ENCODE peak calls at places on chromosomes 16 and 17, in ten cellular contexts. L, M, X, F, B, K, A, P, S and V are unnamed samples.

GRCh38 chr16:30470170-30470512 is 2.4 kb upstream of the ITGAL start:
- DNase-seq in P (no peak), K (peak; percentile 58), S (no peak), F (no peak), A (no peak), L (no peak), M (no peak), B (no peak), X (peak; percentile 27), V (no peak)

GRCh38 chr17:73772107-73772705 is 128.0 kb upstream of the SDK2 start:
- DNase-seq in M (no peak), S (no peak), K (no peak), F (no peak), L (no peak), B (no peak), P (no peak), A (no peak), X (no peak), V (no peak)

GRCh38 chr17:35094902-35095301 is 24.8 kb downstream of the RAD51D start:
- DNase-seq in F (no peak), L (peak; percentile 88), S (peak; percentile 61), P (no peak), B (peak; percentile 8), K (no peak), A (no peak), M (peak; percentile 80), X (no peak), V (no peak)

GRCh38 chr16:50444546-50444945 is 75.8 kb upstream of the BRD7 start:
- DNase-seq in B (no peak), L (no peak), X (no peak), A (no peak), K (no peak), S (no peak), P (no peak), F (no peak), M (no peak), V (no peak)

GRCh38 chr17:55540414-55541091 is 29.3 kb upstream of the SMIM36 start:
- DNase-seq in M (peak; percentile 13), F (no peak), A (no peak), S (no peak), L (peak; percentile 81), P (no peak), X (no peak), K (no peak), B (no peak), V (no peak)

GRCh38 chr16:87939562-87940423 is 3.5 kb upstream of the CA5A start:
- DNase-seq in P (no peak), K (no peak), M (no peak), S (no peak), X (no peak), L (no peak), A (no peak), B (no peak), F (no peak), V (no peak)

GRCh38 chr16:80610489-80611156 is 69.8 kb downstream of the DYNLRB2 start:
- DNase-seq in X (no peak), P (no peak), L (no peak), M (no peak), A (no peak), F (no peak), B (no peak), K (no peak), S (no peak), V (no peak)

GRCh38 chr16:46853713-46854443 is 22.9 kb upstream of the C16orf87 start:
- DNase-seq in F (peak; percentile 42), A (peak; percentile 89), B (peak; percentile 34), S (peak; percentile 57), K (peak; percentile 70), P (peak; percentile 74), X (peak; percentile 61), M (peak; percentile 65), L (peak; percentile 48), V (peak; percentile 87)

GRCh38 chr16:66908116-66908515 is 10.6 kb downstream of the CDH16 start:
- DNase-seq in K (no peak), X (no peak), L (no peak), M (no peak), P (no peak), B (no peak), S (no peak), F (no peak), A (no peak), V (no peak)

GRCh38 chr16:5309946-5310611 is 212.5 kb upstream of the EEF2KMT start:
- DNase-seq in X (no peak), A (no peak), K (no peak), B (no peak), L (no peak), S (no peak), F (no peak), M (no peak), P (no peak), V (no peak)

GRCh38 chr17:63498621-63499195 is 21.8 kb downstream of the ACE start:
- DNase-seq in B (no peak), M (peak; percentile 65), L (peak; percentile 71), X (no peak), P (no peak), A (no peak), S (no peak), K (no peak), F (no peak), V (no peak)

GRCh38 chr16:14302031-14302398 is 230.9 kb downstream of the MRTFB start:
- DNase-seq in A (peak; percentile 62), X (peak; percentile 20), B (peak; percentile 29), P (no peak), F (peak; percentile 45), M (peak; percentile 81), L (peak; percentile 68), S (no peak), K (no peak), V (peak; percentile 55)

GRCh38 chr16:83305092-83305491 is 502.7 kb upstream of the HSBP1 start:
- DNase-seq in P (no peak), K (no peak), B (peak; percentile 21), M (peak; percentile 92), A (no peak), S (no peak), F (no peak), X (no peak), L (peak; percentile 79), V (no peak)

GRCh38 chr16:88914750-88915368 is 48.4 kb upstream of the PABPN1L start:
- DNase-seq in F (no peak), A (no peak), S (no peak), K (no peak), B (no peak), P (no peak), L (peak; percentile 43), X (no peak), M (peak; percentile 76), V (no peak)

GRCh38 chr17:48427598-48427997 is 2.4 kb downstream of the SKAP1 start:
- DNase-seq in M (no peak), A (no peak), K (peak; percentile 81), L (no peak), S (no peak), F (no peak), B (no peak), P (peak; percentile 80), X (peak; percentile 72), V (no peak)

GRCh38 chr17:82876602-82877391 is 37.0 kb upstream of the ZNF750 start:
- DNase-seq in A (peak; percentile 97), F (no peak), X (no peak), B (no peak), P (no peak), K (no peak), M (peak; percentile 41), S (no peak), L (peak; percentile 70), V (peak; percentile 82)

GRCh38 chr16:4564661-4565267 is 8.6 kb downstream of the C16orf96 start:
- DNase-seq in X (no peak), S (no peak), B (no peak), P (no peak), L (no peak), A (no peak), F (no peak), K (no peak), M (no peak), V (no peak)

GRCh38 chr16:65426484-65426883 is 304.6 kb upstream of the CDH11 start:
- DNase-seq in L (peak; percentile 22), K (no peak), A (no peak), P (no peak), B (no peak), X (no peak), M (no peak), F (no peak), S (no peak), V (no peak)

GRCh38 chr17:61406871-61407210 is 7.2 kb downstream of the TBX2 start:
- DNase-seq in X (no peak), L (no peak), P (no peak), F (no peak), B (no peak), A (no peak), M (no peak), S (no peak), K (no peak), V (no peak)

GRCh38 chr17:82664276-82664575 is 16.0 kb upstream of the WDR45B start:
- DNase-seq in M (no peak), F (no peak), S (no peak), P (no peak), A (no peak), B (no peak), X (no peak), L (no peak), K (no peak), V (no peak)

GRCh38 chr17:42530952-42531454 is 5.0 kb upstream of the NAGLU start:
- DNase-seq in F (no peak), B (no peak), L (no peak), K (no peak), P (no peak), M (no peak), S (no peak), X (no peak), A (no peak), V (no peak)

GRCh38 chr16:23836404-23837291 is 865 bp downstream of the PRKCB start:
- DNase-seq in B (no peak), L (no peak), M (no peak), S (peak; percentile 86), K (peak; percentile 50), X (peak; percentile 71), P (peak; percentile 50), A (peak; percentile 5), F (peak; percentile 71), V (no peak)

GRCh38 chr16:81808933-81809480 is 29.9 kb downstream of the PLCG2 start:
- DNase-seq in P (peak; percentile 14), L (no peak), X (peak; percentile 44), F (peak; percentile 88), K (peak; percentile 29), M (no peak), B (no peak), A (no peak), S (no peak), V (no peak)

GRCh38 chr17:54980372-54980771 is 11.8 kb downstream of the STXBP4 start:
- DNase-seq in B (no peak), L (no peak), S (no peak), K (no peak), M (no peak), F (no peak), X (no peak), A (no peak), P (no peak), V (no peak)

GRCh38 chr17:16428098-16428882 is 12.9 kb downstream of the TRPV2 start:
- DNase-seq in M (peak; percentile 64), B (no peak), X (peak; percentile 54), A (peak; percentile 77), P (peak; percentile 42), L (no peak), K (no peak), S (no peak), F (no peak), V (peak; percentile 63)

GRCh38 chr17:5123343-5124124 is 7.7 kb downstream of the USP6 start:
- DNase-seq in K (no peak), A (no peak), B (no peak), L (no peak), F (no peak), P (no peak), M (no peak), S (no peak), X (peak; percentile 7), V (no peak)

GRCh38 chr17:49076575-49077384 is 55.8 kb upstream of the B4GALNT2 start:
- DNase-seq in P (no peak), B (no peak), X (no peak), A (no peak), M (peak; percentile 85), F (no peak), K (no peak), S (no peak), L (peak; percentile 91), V (no peak)

GRCh38 chr17:64781810-64782555 is 119.9 kb upstream of the SMURF2 start:
- DNase-seq in B (no peak), M (no peak), L (no peak), A (no peak), F (no peak), X (no peak), S (no peak), K (no peak), P (no peak), V (no peak)